ENCODE peak calls at places on chromosomes 4 and X, in nine cellular contexts. C is H9, L is MM.1S, N is HL-60, X is AG09319, I is breast epithelium, T is pancreas, G is nephron progenitor cell, B is lower leg skin. Y is an unnamed sample.

GRCh38 chr4:133148690-133149363 is at the start of gene PCDH10:
- DNase-seq in B (peak; percentile 96), C (peak; percentile 97), X (peak; percentile 54), L (peak; percentile 91), N (no peak), T (peak; percentile 82), G (peak; percentile 96), I (peak; percentile 87), Y (peak; percentile 78)

GRCh38 chr4:77586953-77587383 is 18.7 kb upstream of the CXCL13 start:
- DNase-seq in I (no peak), B (no peak), L (peak; percentile 87), G (no peak), N (peak; percentile 70), C (no peak), X (no peak), T (no peak), Y (peak; percentile 68)

GRCh38 chr4:22531638-22532037 is 15.8 kb upstream of the ADGRA3 start:
- DNase-seq in C (no peak), I (no peak), X (no peak), G (no peak), N (no peak), L (no peak), T (no peak), B (no peak), Y (no peak)

GRCh38 chrX:29890646-29891200 is 324.6 kb upstream of the MAGEB2 start:
- DNase-seq in L (no peak), I (no peak), G (no peak), T (no peak), N (no peak), X (no peak), C (no peak), B (no peak), Y (no peak)

GRCh38 chr4:138555584-138555983 is 313.4 kb upstream of the SLC7A11 start:
- DNase-seq in N (peak; percentile 45), G (no peak), B (no peak), X (no peak), C (peak; percentile 52), T (no peak), I (no peak), L (no peak), Y (no peak)

GRCh38 chr4:99395595-99396364 is 39.4 kb downstream of the ADH7 start:
- DNase-seq in N (no peak), T (no peak), G (no peak), X (no peak), I (no peak), C (no peak), L (no peak), B (no peak), Y (no peak)

GRCh38 chrX:3449287-3449686 is 102.8 kb upstream of the MXRA5 start:
- DNase-seq in L (no peak), I (no peak), C (no peak), N (no peak), B (no peak), X (peak; percentile 46), G (no peak), T (no peak), Y (no peak)

GRCh38 chr4:54226399-54227260 is 2.5 kb upstream of the PDGFRA start:
- DNase-seq in N (no peak), L (no peak), G (peak; percentile 47), C (peak; percentile 50), X (peak; percentile 87), T (no peak), B (peak; percentile 93), I (no peak), Y (peak; percentile 16)

GRCh38 chr4:126526335-126526734 is 1106.4 kb upstream of the INTU start:
- DNase-seq in L (peak; percentile 62), I (no peak), C (no peak), G (no peak), N (no peak), B (no peak), X (no peak), T (no peak), Y (no peak)

GRCh38 chrX:129523076-129524055 is at the start of gene SMARCA1:
- DNase-seq in T (peak; percentile 43), I (peak; percentile 51), N (no peak), X (peak; percentile 27), L (no peak), B (peak; percentile 85), C (peak; percentile 63), G (peak; percentile 73), Y (peak; percentile 6)

GRCh38 chr4:140834866-140835495 is 78.8 kb upstream of the TBC1D9 start:
- DNase-seq in G (no peak), C (no peak), N (no peak), I (no peak), X (no peak), B (no peak), T (no peak), L (no peak), Y (no peak)

GRCh38 chr4:180657881-180658280 is 1585.3 kb upstream of the TENM3 start:
- DNase-seq in C (no peak), X (no peak), L (no peak), N (no peak), B (no peak), G (no peak), T (no peak), I (no peak), Y (no peak)

GRCh38 chrX:13733506-13733905 is 914 bp downstream of the TRAPPC2 start:
- DNase-seq in L (no peak), C (no peak), I (no peak), N (no peak), X (no peak), B (no peak), G (no peak), T (no peak), Y (no peak)

GRCh38 chrX:13732246-13733067 is 2.0 kb downstream of the TRAPPC2 start:
- DNase-seq in X (no peak), G (no peak), C (no peak), I (no peak), L (no peak), T (no peak), N (no peak), B (no peak), Y (no peak)

GRCh38 chrX:13734278-13735172 is at the start of the genes OFD1 and TRAPPC2:
- DNase-seq in C (peak; percentile 94), T (peak; percentile 88), L (peak; percentile 97), B (peak; percentile 98), N (peak; percentile 94), G (peak; percentile 87), I (peak; percentile 83), X (peak; percentile 89), Y (peak; percentile 83)
- TF ChIP-seq CTCF in C (no peak), T (no peak), L (no peak), B (no peak), N (no peak), G (no peak), I (no peak), X (no peak), Y (no peak)

DNA sequence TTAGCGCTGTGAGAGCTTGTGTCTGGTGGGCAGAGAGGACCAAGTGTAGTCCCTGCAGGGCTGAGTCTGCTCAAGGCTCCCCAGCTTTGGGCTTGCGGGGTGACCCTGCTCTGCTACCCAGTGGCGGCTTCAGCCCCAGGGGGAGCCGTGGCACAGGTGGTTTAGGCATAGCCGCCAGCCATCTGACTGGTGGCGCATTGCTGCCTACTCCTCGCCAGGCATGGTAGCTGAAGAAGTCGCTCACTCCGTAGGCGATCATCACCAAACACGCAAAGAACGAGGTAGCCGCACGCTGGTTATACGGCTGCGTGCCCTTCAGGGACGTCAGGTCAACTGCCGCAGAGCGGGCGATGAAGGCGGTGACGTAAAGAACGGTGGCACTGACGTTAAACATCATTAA is 180.7 kb upstream of the DIPK2B start:
- DNase-seq in X (no peak), L (no peak), N (no peak), G (no peak), T (no peak), B (no peak), C (no peak), I (no peak), Y (no peak)
- TF ChIP-seq CTCF in X (no peak), L (no peak), N (no peak), G (no peak), T (no peak), B (no peak), C (no peak), I (no peak), Y (no peak)

GRCh38 chrX:31704938-31705337 is 633.1 kb upstream of the FTHL17 start:
- DNase-seq in N (no peak), B (no peak), I (no peak), C (no peak), G (no peak), T (no peak), L (no peak), X (no peak), Y (no peak)
- TF ChIP-seq CTCF in N (no peak), B (no peak), I (no peak), C (no peak), G (no peak), T (no peak), L (no peak), X (no peak), Y (no peak)

DNA sequence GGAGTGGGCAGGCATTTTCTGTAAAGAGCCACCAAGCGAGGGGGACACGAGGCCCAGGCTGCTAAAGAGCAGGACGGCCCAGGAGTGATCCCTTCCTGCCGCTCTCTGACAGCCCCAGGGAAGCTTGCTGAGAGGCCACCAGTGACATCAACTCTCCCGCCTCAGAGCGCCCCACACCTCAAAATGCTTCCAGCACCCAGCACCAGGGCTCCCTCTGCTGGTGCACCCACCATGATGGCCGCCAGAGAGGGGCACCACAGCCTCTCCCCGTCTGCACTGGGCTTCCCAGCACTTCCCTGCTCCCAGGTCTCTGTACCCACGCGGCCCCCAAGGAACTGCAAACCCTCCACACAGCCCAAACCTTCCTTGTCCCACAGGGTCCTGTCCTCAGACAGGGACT is 40.4 kb downstream of the GAK start:
- DNase-seq in G (peak; percentile 32), L (no peak), B (no peak), N (peak; percentile 6), X (no peak), T (no peak), C (peak; percentile 70), I (no peak), Y (no peak)
- TF ChIP-seq CTCF in G (peak; percentile 14), L (no peak), B (no peak), N (no peak), X (peak; percentile 10), T (no peak), C (peak; percentile 66), I (no peak), Y (no peak)

GRCh38 chr4:26161030-26161824 is 159.6 kb upstream of the RBPJ start:
- DNase-seq in C (peak; percentile 50), X (no peak), T (no peak), B (no peak), L (no peak), N (no peak), G (no peak), I (no peak), Y (no peak)
- TF ChIP-seq CTCF in C (peak; percentile 53), X (no peak), T (no peak), B (no peak), L (no peak), N (no peak), G (no peak), I (no peak), Y (no peak)

GRCh38 chr4:110620352-110621327 is 2.2 kb downstream of the PITX2 start:
- DNase-seq in L (no peak), T (no peak), X (no peak), N (no peak), I (no peak), C (peak; percentile 89), B (peak; percentile 83), G (peak; percentile 76), Y (no peak)
- TF ChIP-seq CTCF in L (no peak), T (no peak), X (no peak), N (no peak), I (no peak), C (peak; percentile 48), B (no peak), G (no peak), Y (no peak)